ENCODE peak calls at places on chromosomes 11 and 22, in five cellular contexts. One of them, this sample, is unnamed.

GRCh38 chr11:96112192-96113099 is 188.5 kb upstream of the MTMR2 start:
- DNase-seq in esophagus squamous epithelium: no peak
- DNase-seq in stomach: no peak
- DNase-seq in mammary epithelial cell: no peak
- DNase-seq in type B pancreatic cell: no peak
- DNase-seq in this sample: no peak

GRCh38 chr11:128576555-128576954 is 10.8 kb downstream of the ETS1 start:
- DNase-seq in type B pancreatic cell: no peak
- DNase-seq in stomach: no peak
- DNase-seq in esophagus squamous epithelium: no peak
- DNase-seq in mammary epithelial cell: no peak
- DNase-seq in this sample: no peak

GRCh38 chr22:32991353-32992115 is 66.6 kb downstream of the SYN3 start:
- DNase-seq in esophagus squamous epithelium: no peak
- DNase-seq in type B pancreatic cell: no peak
- DNase-seq in mammary epithelial cell: peak
- DNase-seq in stomach: no peak
- DNase-seq in this sample: peak

GRCh38 chr11:45209480-45209879 is 63.0 kb downstream of the PRDM11 start:
- DNase-seq in stomach: no peak
- DNase-seq in type B pancreatic cell: no peak
- DNase-seq in mammary epithelial cell: no peak
- DNase-seq in esophagus squamous epithelium: no peak
- DNase-seq in this sample: no peak

GRCh38 chr11:68651208-68651984 is 32.9 kb upstream of the GAL start:
- DNase-seq in esophagus squamous epithelium: no peak
- DNase-seq in type B pancreatic cell: no peak
- DNase-seq in mammary epithelial cell: peak
- DNase-seq in stomach: no peak
- DNase-seq in this sample: peak

GRCh38 chr11:115607621-115608191 is 103.5 kb upstream of the CADM1 start:
- DNase-seq in mammary epithelial cell: no peak
- DNase-seq in stomach: no peak
- DNase-seq in esophagus squamous epithelium: no peak
- DNase-seq in type B pancreatic cell: no peak
- DNase-seq in this sample: no peak

GRCh38 chr11:78420796-78421209 is 3.2 kb upstream of the GAB2 start:
- DNase-seq in mammary epithelial cell: peak
- DNase-seq in stomach: peak
- DNase-seq in esophagus squamous epithelium: no peak
- DNase-seq in type B pancreatic cell: no peak
- DNase-seq in this sample: peak

GRCh38 chr11:80086496-80087055 is 645.7 kb upstream of the TENM4 start:
- DNase-seq in esophagus squamous epithelium: no peak
- DNase-seq in stomach: no peak
- DNase-seq in type B pancreatic cell: no peak
- DNase-seq in mammary epithelial cell: no peak
- DNase-seq in this sample: no peak

GRCh38 chr11:119317592-119318239 is 786 bp upstream of the MCAM start:
- DNase-seq in type B pancreatic cell: no peak
- DNase-seq in mammary epithelial cell: peak
- DNase-seq in stomach: no peak
- DNase-seq in esophagus squamous epithelium: no peak
- DNase-seq in this sample: peak

GRCh38 chr11:125141686-125142535 is 22.6 kb upstream of the PKNOX2 start:
- DNase-seq in stomach: peak
- DNase-seq in mammary epithelial cell: no peak
- DNase-seq in type B pancreatic cell: peak
- DNase-seq in esophagus squamous epithelium: no peak
- DNase-seq in this sample: no peak

GRCh38 chr22:40310081-40310770 is 36.1 kb upstream of the ADSL start:
- DNase-seq in type B pancreatic cell: no peak
- DNase-seq in esophagus squamous epithelium: no peak
- DNase-seq in stomach: no peak
- DNase-seq in mammary epithelial cell: peak
- DNase-seq in this sample: no peak

GRCh38 chr11:8192016-8192895 is 23.4 kb upstream of the RIC3 start:
- DNase-seq in mammary epithelial cell: peak
- DNase-seq in stomach: peak
- DNase-seq in esophagus squamous epithelium: no peak
- DNase-seq in type B pancreatic cell: peak
- DNase-seq in this sample: peak

GRCh38 chr11:2077061-2077802 is 62.0 kb downstream of the IGF2 start:
- DNase-seq in type B pancreatic cell: no peak
- DNase-seq in stomach: peak
- DNase-seq in esophagus squamous epithelium: no peak
- DNase-seq in mammary epithelial cell: peak
- DNase-seq in this sample: peak

GRCh38 chr22:25067851-25068421 is 115.4 kb downstream of the KIAA1671 start:
- DNase-seq in stomach: no peak
- DNase-seq in type B pancreatic cell: no peak
- DNase-seq in esophagus squamous epithelium: no peak
- DNase-seq in mammary epithelial cell: no peak
- DNase-seq in this sample: no peak

GRCh38 chr22:20526628-20527355 is 19.4 kb downstream of the MED15 start:
- DNase-seq in type B pancreatic cell: no peak
- DNase-seq in mammary epithelial cell: peak
- DNase-seq in stomach: no peak
- DNase-seq in esophagus squamous epithelium: no peak
- DNase-seq in this sample: peak

GRCh38 chr11:73833067-73833466 is 43.6 kb downstream of the COA4 start:
- DNase-seq in esophagus squamous epithelium: no peak
- DNase-seq in type B pancreatic cell: no peak
- DNase-seq in mammary epithelial cell: no peak
- DNase-seq in stomach: no peak
- DNase-seq in this sample: peak

GRCh38 chr22:27295605-27296004 is 506.0 kb downstream of the MN1 start:
- DNase-seq in type B pancreatic cell: no peak
- DNase-seq in stomach: no peak
- DNase-seq in mammary epithelial cell: no peak
- DNase-seq in esophagus squamous epithelium: no peak
- DNase-seq in this sample: no peak

GRCh38 chr11:41431784-41432183 is 27.7 kb downstream of the LRRC4C start:
- DNase-seq in type B pancreatic cell: no peak
- DNase-seq in mammary epithelial cell: no peak
- DNase-seq in stomach: no peak
- DNase-seq in esophagus squamous epithelium: no peak
- DNase-seq in this sample: no peak

GRCh38 chr22:46071451-46072029 is 78.8 kb upstream of the PPARA start:
- DNase-seq in stomach: peak
- DNase-seq in mammary epithelial cell: peak
- DNase-seq in esophagus squamous epithelium: no peak
- DNase-seq in type B pancreatic cell: no peak
- DNase-seq in this sample: peak

GRCh38 chr11:6203327-6203726 is 2.0 kb upstream of the C11orf42 start:
- DNase-seq in type B pancreatic cell: no peak
- DNase-seq in esophagus squamous epithelium: no peak
- DNase-seq in stomach: no peak
- DNase-seq in mammary epithelial cell: peak
- DNase-seq in this sample: no peak

DNA sequence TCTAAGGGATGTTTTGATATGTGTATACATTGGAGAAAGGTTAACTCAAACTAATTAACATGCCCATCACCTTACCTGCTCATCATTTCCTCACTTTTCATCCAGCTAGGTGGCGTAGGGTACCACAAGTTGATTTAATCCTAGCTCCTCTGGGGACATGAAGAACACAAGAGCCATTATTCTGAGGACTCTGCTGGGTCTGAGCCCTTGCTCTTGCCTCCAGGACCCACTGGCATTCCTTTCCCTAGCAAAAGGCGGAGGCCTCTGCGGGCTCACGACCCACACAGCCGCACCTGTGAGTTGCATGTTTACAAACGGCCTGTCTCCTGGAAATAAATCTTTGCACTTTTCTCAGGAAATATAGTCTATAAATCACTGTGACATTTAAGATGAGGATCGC is 871.9 kb downstream of the TBC1D22A start:
- DNase-seq in stomach: no peak
- DNase-seq in mammary epithelial cell: no peak
- DNase-seq in type B pancreatic cell: no peak
- DNase-seq in esophagus squamous epithelium: no peak
- DNase-seq in this sample: no peak
- TF ChIP-seq CTCF in stomach: no peak
- TF ChIP-seq CTCF in mammary epithelial cell: no peak
- TF ChIP-seq CTCF in type B pancreatic cell: no peak
- TF ChIP-seq CTCF in esophagus squamous epithelium: no peak
- TF ChIP-seq CTCF in this sample: no peak

GRCh38 chr11:18010271-18010670 is 2.6 kb downstream of the SERGEF start:
- DNase-seq in stomach: no peak
- DNase-seq in esophagus squamous epithelium: no peak
- DNase-seq in mammary epithelial cell: no peak
- DNase-seq in type B pancreatic cell: no peak
- DNase-seq in this sample: no peak
- TF ChIP-seq CTCF in stomach: no peak
- TF ChIP-seq CTCF in esophagus squamous epithelium: no peak
- TF ChIP-seq CTCF in mammary epithelial cell: no peak
- TF ChIP-seq CTCF in type B pancreatic cell: no peak
- TF ChIP-seq CTCF in this sample: no peak

DNA sequence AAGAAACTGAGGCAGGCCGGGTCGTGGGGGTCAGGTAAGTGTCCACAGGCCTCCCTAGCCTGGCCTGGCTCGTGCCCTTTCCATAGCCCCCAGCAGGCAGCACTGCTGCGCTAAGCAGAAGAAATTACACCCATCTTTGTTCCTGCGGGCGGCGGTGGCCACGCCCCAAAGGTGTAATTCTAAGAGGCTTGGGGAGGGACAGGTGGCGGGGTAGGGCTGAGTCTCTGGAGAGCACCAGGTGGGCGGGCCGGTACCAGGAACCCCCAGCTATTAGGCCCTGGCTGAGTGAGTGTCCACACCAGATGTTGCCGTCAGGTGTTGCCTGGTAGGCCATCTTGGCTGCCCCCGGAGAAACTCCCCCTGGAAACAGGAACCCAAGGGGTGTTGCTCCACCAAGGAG is 12.3 kb upstream of the ARAP1 start:
- DNase-seq in type B pancreatic cell: no peak
- DNase-seq in mammary epithelial cell: no peak
- DNase-seq in esophagus squamous epithelium: no peak
- DNase-seq in stomach: peak
- DNase-seq in this sample: peak
- TF ChIP-seq CTCF in type B pancreatic cell: no peak
- TF ChIP-seq CTCF in mammary epithelial cell: no peak
- TF ChIP-seq CTCF in esophagus squamous epithelium: no peak
- TF ChIP-seq CTCF in stomach: peak
- TF ChIP-seq CTCF in this sample: peak

DNA sequence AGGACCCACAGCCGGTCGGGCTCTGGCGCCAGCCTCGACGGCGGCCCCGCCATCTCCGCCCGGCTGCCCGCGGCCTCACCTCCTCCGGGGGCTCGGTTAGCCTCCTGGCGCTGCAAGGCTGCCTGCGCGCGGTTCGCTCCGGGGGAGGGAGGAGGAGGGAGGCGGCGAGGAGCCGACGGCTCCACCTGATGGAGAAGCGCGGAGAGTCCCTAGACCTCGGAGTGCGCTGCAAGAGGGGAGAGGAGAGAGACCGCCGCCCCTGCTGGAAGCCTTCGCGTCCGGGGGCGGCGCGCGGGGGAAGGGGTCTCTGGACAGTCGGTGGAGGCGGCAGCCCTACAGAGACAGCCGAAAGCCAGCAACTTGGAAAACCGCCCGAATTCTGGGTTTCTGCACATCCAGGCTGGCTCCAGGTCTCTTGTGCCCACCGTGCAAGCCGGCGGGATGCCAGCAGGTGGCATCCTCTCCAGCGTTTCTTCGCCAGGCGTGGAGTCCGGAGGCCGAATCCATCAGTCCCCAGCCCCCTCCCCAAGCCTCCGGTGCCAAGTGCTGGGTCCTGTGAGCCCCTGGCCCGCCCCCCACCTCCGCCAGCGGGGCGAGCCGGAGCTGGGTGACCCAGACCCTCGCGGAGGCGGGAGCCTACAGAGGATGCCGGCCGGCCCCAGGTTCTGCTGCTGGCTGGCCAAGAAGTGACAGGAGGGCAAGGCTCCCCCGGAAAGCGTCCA is 2.9 kb upstream of the KIRREL3 start:
- DNase-seq in mammary epithelial cell: peak
- DNase-seq in stomach: no peak
- DNase-seq in type B pancreatic cell: no peak
- DNase-seq in esophagus squamous epithelium: no peak
- DNase-seq in this sample: no peak
- TF ChIP-seq CTCF in mammary epithelial cell: peak
- TF ChIP-seq CTCF in stomach: no peak
- TF ChIP-seq CTCF in type B pancreatic cell: peak
- TF ChIP-seq CTCF in esophagus squamous epithelium: no peak
- TF ChIP-seq CTCF in this sample: no peak

GRCh38 chr11:76646882-76647534 is 23.5 kb downstream of the LRRC32 start:
- DNase-seq in mammary epithelial cell: no peak
- DNase-seq in esophagus squamous epithelium: no peak
- DNase-seq in type B pancreatic cell: no peak
- DNase-seq in stomach: no peak
- DNase-seq in this sample: no peak
- TF ChIP-seq CTCF in mammary epithelial cell: no peak
- TF ChIP-seq CTCF in esophagus squamous epithelium: no peak
- TF ChIP-seq CTCF in type B pancreatic cell: no peak
- TF ChIP-seq CTCF in stomach: no peak
- TF ChIP-seq CTCF in this sample: no peak

This sample was measured in bronchial epithelial cell.